ENCODE peak calls at places on chromosomes 2 and 18, in nine cellular contexts. F is left lobe of liver, V is foreskin fibroblast, T is adrenal gland, L is iPS-NIHi11, Z is BJ, P is right atrium auricular region, O is GM13976, I is Panc1. J is an unnamed sample.

GRCh38 chr2:8720741-8721140 is 38.9 kb downstream of the ID2 start:
- DNase-seq in Z (no peak), I (no peak), T (no peak), O (no peak), P (no peak), F (no peak), V (no peak), L (no peak), J (no peak)

GRCh38 chr2:57878573-57878910 is 168.1 kb upstream of the VRK2 start:
- DNase-seq in P (no peak), O (no peak), L (no peak), F (no peak), T (peak; percentile 6), V (no peak), Z (no peak), I (no peak), J (peak; percentile 25)

GRCh38 chr2:179883407-179883806 is 22.0 kb upstream of the ZNF385B start:
- DNase-seq in Z (no peak), V (no peak), L (no peak), F (no peak), I (no peak), T (no peak), O (no peak), P (no peak), J (no peak)

GRCh38 chr2:134623796-134624195 is 95.0 kb downstream of the TMEM163 start:
- DNase-seq in V (no peak), T (no peak), I (no peak), Z (no peak), P (no peak), O (peak; percentile 62), L (no peak), F (no peak), J (no peak)

GRCh38 chr2:45233301-45233700 is 224.0 kb upstream of the SIX2 start:
- DNase-seq in P (no peak), L (no peak), V (peak; percentile 30), T (no peak), O (no peak), I (no peak), Z (no peak), F (no peak), J (no peak)

GRCh38 chr2:72778410-72778809 is 47.4 kb downstream of the EXOC6B start:
- DNase-seq in T (no peak), O (no peak), Z (no peak), I (no peak), V (peak; percentile 36), F (no peak), L (no peak), P (no peak), J (peak; percentile 31)

GRCh38 chr2:232013701-232014353 is 52.3 kb downstream of the DIS3L2 start:
- DNase-seq in F (no peak), O (peak; percentile 14), L (no peak), Z (peak; percentile 85), P (no peak), I (no peak), V (peak; percentile 83), T (no peak), J (peak; percentile 93)

GRCh38 chr18:9673296-9674251 is 34.5 kb upstream of the RAB31 start:
- DNase-seq in V (peak; percentile 77), T (peak; percentile 55), Z (no peak), L (peak; percentile 58), P (no peak), F (peak; percentile 59), I (peak; percentile 41), O (peak; percentile 84), J (peak; percentile 40)

GRCh38 chr2:108613261-108614042 is 79.2 kb downstream of the LIMS1 start:
- DNase-seq in F (no peak), L (no peak), P (no peak), T (no peak), O (no peak), V (no peak), I (no peak), Z (no peak), J (no peak)

GRCh38 chr2:28610583-28611201 is 114.8 kb downstream of the PLB1 start:
- DNase-seq in V (peak; percentile 80), I (no peak), Z (no peak), L (peak; percentile 54), F (no peak), T (peak; percentile 91), O (peak; percentile 50), P (no peak), J (peak; percentile 97)

GRCh38 chr2:222318712-222319575 is 20.1 kb upstream of the PAX3 start:
- DNase-seq in P (peak; percentile 55), F (no peak), T (peak; percentile 41), Z (no peak), L (no peak), V (peak; percentile 32), O (peak; percentile 77), I (no peak), J (no peak)

GRCh38 chr18:4335386-4335785 is 119.7 kb downstream of the DLGAP1 start:
- DNase-seq in V (no peak), P (no peak), T (no peak), L (no peak), O (no peak), F (no peak), Z (no peak), I (no peak), J (no peak)

GRCh38 chr2:176652300-176653182 is 383.3 kb downstream of the MTX2 start:
- DNase-seq in I (no peak), V (peak; percentile 34), F (no peak), Z (no peak), O (peak; percentile 45), L (peak; percentile 51), P (no peak), T (peak; percentile 26), J (peak; percentile 53)

GRCh38 chr2:132038179-132038882 is 123.4 kb downstream of the ANKRD30BL start:
- DNase-seq in V (no peak), Z (no peak), O (peak; percentile 3), L (peak; percentile 3), I (no peak), P (no peak), T (no peak), F (no peak), J (peak; percentile 13)

GRCh38 chr2:25098558-25099486 is 56.9 kb downstream of the EFR3B start:
- DNase-seq in O (no peak), T (peak; percentile 70), F (no peak), I (no peak), Z (no peak), L (no peak), P (peak; percentile 76), V (no peak), J (no peak)

GRCh38 chr18:45837283-45838070 is 12.0 kb downstream of the SIGLEC15 start:
- DNase-seq in T (peak; percentile 45), Z (no peak), O (peak; percentile 65), F (no peak), I (no peak), V (peak; percentile 47), P (no peak), L (peak; percentile 67), J (peak; percentile 74)

GRCh38 chr2:134988994-134989605 is 58.1 kb downstream of the MAP3K19 start:
- DNase-seq in L (no peak), P (no peak), F (no peak), O (peak; percentile 49), T (no peak), V (peak; percentile 9), I (peak; percentile 22), Z (no peak), J (peak; percentile 33)

GRCh38 chr2:159202568-159203071 is 83.9 kb downstream of the WDSUB1 start:
- DNase-seq in O (no peak), L (no peak), F (no peak), Z (peak; percentile 99), I (no peak), V (peak; percentile 99), P (peak; percentile 90), T (peak; percentile 42), J (peak; percentile 97)

GRCh38 chr2:165584126-165584525 is 114.6 kb downstream of the CSRNP3 start:
- DNase-seq in L (no peak), V (no peak), I (no peak), F (no peak), Z (no peak), P (no peak), O (no peak), T (no peak), J (no peak)

GRCh38 chr2:210955591-210955990 is 399.2 kb downstream of the CPS1 start:
- DNase-seq in V (no peak), P (no peak), O (no peak), F (no peak), L (no peak), T (peak; percentile 7), Z (no peak), I (no peak), J (peak; percentile 69)

GRCh38 chr2:234491281-234491680 is 5.6 kb downstream of the ARL4C start:
- DNase-seq in O (no peak), F (no peak), I (no peak), Z (no peak), L (no peak), T (no peak), V (no peak), P (no peak), J (no peak)

GRCh38 chr2:175234153-175234552 is 52.6 kb upstream of the ATP5MC3 start:
- DNase-seq in O (no peak), F (no peak), I (no peak), T (no peak), V (no peak), L (no peak), Z (no peak), P (no peak), J (no peak)

GRCh38 chr2:66535574-66536289 is 100.8 kb downstream of the MEIS1 start:
- DNase-seq in P (no peak), T (no peak), Z (no peak), F (no peak), V (no peak), I (no peak), L (no peak), O (no peak), J (no peak)

GRCh38 chr2:236882931-236883330 is 202.8 kb upstream of the COPS8 start:
- DNase-seq in V (no peak), Z (no peak), F (no peak), O (no peak), I (no peak), T (no peak), P (no peak), L (no peak), J (no peak)

GRCh38 chr18:79911009-79911870 is 40.2 kb downstream of the SLC66A2 start:
- DNase-seq in O (peak; percentile 33), I (no peak), F (peak; percentile 42), P (no peak), T (no peak), V (no peak), Z (no peak), L (peak; percentile 70), J (no peak)

GRCh38 chr2:107712857-107713256 is 113.8 kb upstream of the RGPD4 start:
- DNase-seq in F (no peak), O (peak; percentile 6), P (no peak), Z (no peak), T (no peak), I (no peak), V (no peak), L (no peak), J (no peak)

J was measured in astrocyte of the hippocampus.